ENCODE peak calls at places on chromosomes 11 and 22, in four cellular contexts. O is GM13977, Q is lung, I is AG04450. Z is an unnamed sample.

GRCh38 chr11:34558211-34558610 is 44.6 kb upstream of the ELF5 start:
- DNase-seq in O (no peak), Q (no peak), I (no peak), Z (no peak)

GRCh38 chr22:27756212-27756660 is 45.3 kb downstream of the MN1 start:
- DNase-seq in O (no peak), Q (no peak), I (no peak), Z (no peak)

GRCh38 chr22:39559456-39560105 is 11.0 kb upstream of the CACNA1I start:
- DNase-seq in O (peak), Q (no peak), I (no peak), Z (no peak)

GRCh38 chr11:12669930-12670329 is 4.3 kb upstream of the TEAD1 start:
- DNase-seq in O (no peak), Q (no peak), I (no peak), Z (no peak)

GRCh38 chr22:19066531-19067271 is 55.5 kb downstream of the DGCR2 start:
- DNase-seq in O (no peak), Q (no peak), I (peak), Z (peak)

GRCh38 chr22:50121202-50121740 is 31.5 kb downstream of the MOV10L1 start:
- DNase-seq in O (no peak), Q (no peak), I (no peak), Z (no peak)

GRCh38 chr11:124315052-124315451 is 1.3 kb upstream of the OR8D1 start:
- DNase-seq in O (no peak), Q (no peak), I (peak), Z (no peak)

GRCh38 chr11:14549891-14550290 is 29.7 kb upstream of the PSMA1 start:
- DNase-seq in O (no peak), Q (no peak), I (no peak), Z (no peak)

GRCh38 chr11:62603771-62604170 is 2.1 kb upstream of the MTA2 start:
- DNase-seq in O (no peak), Q (no peak), I (no peak), Z (no peak)

GRCh38 chr11:41985799-41986198 is 526.3 kb upstream of the LRRC4C start:
- DNase-seq in O (no peak), Q (no peak), I (no peak), Z (no peak)

GRCh38 chr11:110830344-110831141 is 118.3 kb upstream of the ARHGAP20 start:
- DNase-seq in O (no peak), Q (no peak), I (no peak), Z (no peak)

GRCh38 chr22:39135092-39135896 is 17.2 kb downstream of the CBX7 start:
- DNase-seq in O (peak), Q (no peak), I (no peak), Z (no peak)

GRCh38 chr22:32127904-32128303 is 31.2 kb downstream of the C22orf42 start:
- DNase-seq in O (no peak), Q (no peak), I (no peak), Z (no peak)

GRCh38 chr11:89477175-89477574 is 14.0 kb downstream of the NOX4 start:
- DNase-seq in O (no peak), Q (no peak), I (no peak), Z (no peak)

GRCh38 chr22:48981671-48982070 is 846.0 kb downstream of the BRD1 start:
- DNase-seq in O (no peak), Q (no peak), I (no peak), Z (no peak)

GRCh38 chr22:41976961-41977566 is 7.8 kb downstream of the SEPTIN3 start:
- DNase-seq in O (no peak), Q (no peak), I (no peak), Z (no peak)

GRCh38 chr22:30305906-30306628 is 16.8 kb upstream of the CASTOR1 start:
- DNase-seq in O (no peak), Q (no peak), I (no peak), Z (no peak)

GRCh38 chr11:122036022-122036421 is 80.0 kb downstream of the BLID start:
- DNase-seq in O (no peak), Q (no peak), I (peak), Z (peak)

GRCh38 chr11:82756765-82757650 is 23.3 kb upstream of the FAM181B start:
- DNase-seq in O (no peak), Q (no peak), I (no peak), Z (no peak)

GRCh38 chr11:28529540-28530410 is 421.6 kb downstream of the METTL15 start:
- DNase-seq in O (peak), Q (no peak), I (peak), Z (no peak)

GRCh38 chr22:43185860-43186261 is 1.1 kb downstream of the TTLL12 start:
- DNase-seq in O (no peak), Q (peak), I (no peak), Z (no peak)

GRCh38 chr11:15801126-15801525 is 555.2 kb downstream of the SOX6 start:
- DNase-seq in O (no peak), Q (no peak), I (no peak), Z (no peak)

GRCh38 chr11:23897453-23898289 is 599.2 kb upstream of the LUZP2 start:
- DNase-seq in O (no peak), Q (no peak), I (peak), Z (peak)

GRCh38 chr22:39466228-39467006 is 9.6 kb downstream of the MGAT3 start:
- DNase-seq in O (no peak), Q (no peak), I (no peak), Z (no peak)

GRCh38 chr11:126588630-126589491 is 233.4 kb downstream of the ST3GAL4 start:
- DNase-seq in O (no peak), Q (no peak), I (no peak), Z (no peak)

GRCh38 chr22:42905702-42906183 is 48.7 kb upstream of the ARFGAP3 start:
- DNase-seq in O (no peak), Q (peak), I (no peak), Z (no peak)

GRCh38 chr11:131217313-131218297 is 152.8 kb upstream of the NTM start:
- DNase-seq in O (no peak), Q (no peak), I (peak), Z (no peak)

GRCh38 chr22:23938328-23939016 is 22.5 kb downstream of the GSTT2B start:
- DNase-seq in O (no peak), Q (no peak), I (no peak), Z (no peak)

GRCh38 chr11:8693010-8693551 is 10.5 kb downstream of the RPL27A start:
- DNase-seq in O (no peak), Q (no peak), I (no peak), Z (no peak)